ENCODE peak calls at places on chromosomes 5 and 9, in six cellular contexts. Y, Z, A, I, M and V are unnamed samples.

GRCh38 chr5:100799166-100799565 is 103.9 kb downstream of the ST8SIA4 start:
- DNase-seq in Y (no peak), Z (no peak), A (no peak), I (no peak), M (no peak), V (no peak)

GRCh38 chr9:65420771-65421170 is 135.8 kb upstream of the FOXD4L5 start:
- DNase-seq in Y (no peak), Z (no peak), A (no peak), I (no peak), M (no peak), V (no peak)

GRCh38 chr9:134366223-134367031 is 40.2 kb downstream of the RXRA start:
- DNase-seq in Y (peak; percentile 95), Z (peak; percentile 94), A (no peak), I (peak; percentile 92), M (peak; percentile 87), V (peak; percentile 77)

GRCh38 chr5:5295361-5295760 is 127.1 kb upstream of the ICE1 start:
- DNase-seq in Y (no peak), Z (no peak), A (no peak), I (no peak), M (no peak), V (no peak)

GRCh38 chr9:130172858-130173461 is 756 bp downstream of the NCS1 start:
- DNase-seq in Y (no peak), Z (peak; percentile 48), A (peak; percentile 10), I (no peak), M (peak; percentile 18), V (no peak)

GRCh38 chr5:135307143-135307903 is 91.7 kb downstream of the MACROH2A1 start:
- DNase-seq in Y (no peak), Z (no peak), A (no peak), I (no peak), M (no peak), V (peak; percentile 48)

GRCh38 chr5:127492854-127493738 is 24.3 kb upstream of the PRRC1 start:
- DNase-seq in Y (no peak), Z (no peak), A (peak; percentile 5), I (no peak), M (peak; percentile 72), V (no peak)

GRCh38 chr5:150649828-150650712 is 9.6 kb downstream of the SYNPO start:
- DNase-seq in Y (no peak), Z (no peak), A (no peak), I (no peak), M (no peak), V (no peak)

GRCh38 chr5:73160239-73160671 is 12.7 kb upstream of the TMEM174 start:
- DNase-seq in Y (no peak), Z (no peak), A (peak; percentile 68), I (no peak), M (no peak), V (no peak)

GRCh38 chr9:89935115-89935514 is 330.3 kb downstream of the GADD45G start:
- DNase-seq in Y (no peak), Z (no peak), A (no peak), I (no peak), M (no peak), V (no peak)

GRCh38 chr5:124452389-124452788 is 294.1 kb downstream of the ZNF608 start:
- DNase-seq in Y (no peak), Z (no peak), A (no peak), I (no peak), M (no peak), V (no peak)

GRCh38 chr5:168948746-168949145 is 352.2 kb downstream of the SLIT3 start:
- DNase-seq in Y (no peak), Z (no peak), A (no peak), I (no peak), M (no peak), V (no peak)

GRCh38 chr5:172952034-172952511 is 7.2 kb upstream of the RPL26L1 start:
- DNase-seq in Y (no peak), Z (no peak), A (no peak), I (no peak), M (no peak), V (no peak)

GRCh38 chr5:179699640-179700298 is 1.0 kb downstream of the CANX start:
- DNase-seq in Y (no peak), Z (peak; percentile 57), A (peak; percentile 38), I (no peak), M (peak; percentile 38), V (no peak)

GRCh38 chr5:177593511-177593910 is 1.5 kb downstream of the TMED9 start:
- DNase-seq in Y (no peak), Z (no peak), A (no peak), I (no peak), M (no peak), V (peak; percentile 46)